ENCODE peak calls at places on chromosome 14, in six cellular contexts. H is PC-9, P is uterus, W is HCT116, Y is BJ, T is Peyer's patch. X is an unnamed sample.

GRCh38 chr14:68779761-68780323 is 13.0 kb downstream of the ZFP36L1 start:
- DNase-seq in W (peak), H (peak), Y (peak), P (peak), T (no peak), X (peak)

GRCh38 chr14:100914597-100915021 is 11.1 kb upstream of the RTL1 start:
- DNase-seq in P (no peak), H (no peak), T (no peak), W (no peak), Y (peak), X (no peak)

GRCh38 chr14:79044894-79045624 is 874.9 kb downstream of the NRXN3 start:
- DNase-seq in P (peak), H (peak), W (no peak), Y (peak), T (no peak), X (peak)

GRCh38 chr14:71308671-71309070 is 401.4 kb downstream of the PCNX1 start:
- DNase-seq in T (no peak), H (no peak), W (no peak), P (no peak), Y (no peak), X (no peak)

GRCh38 chr14:90853116-90853515 is 36.9 kb upstream of the TTC7B start:
- DNase-seq in Y (no peak), T (no peak), P (no peak), H (no peak), W (no peak), X (no peak)

GRCh38 chr14:75252254-75252837 is 26.3 kb upstream of the FOS start:
- DNase-seq in H (peak), P (no peak), T (peak), Y (no peak), W (no peak), X (no peak)

GRCh38 chr14:64758025-64758521 is 53.8 kb downstream of the PLEKHG3 start:
- DNase-seq in H (peak), Y (no peak), P (peak), T (no peak), W (no peak), X (peak)

GRCh38 chr14:102437997-102438922 is 71.3 kb downstream of the ANKRD9 start:
- DNase-seq in W (peak), Y (peak), T (peak), H (peak), P (peak), X (peak)

GRCh38 chr14:22177870-22178269 is 411.2 kb downstream of the DAD1 start:
- DNase-seq in P (no peak), W (no peak), Y (no peak), T (no peak), H (no peak), X (no peak)

GRCh38 chr14:53168786-53169185 is 15.7 kb upstream of the DDHD1 start:
- DNase-seq in W (no peak), Y (no peak), H (no peak), P (no peak), T (no peak), X (no peak)
- H3K4me3 ChIP-seq in W (no peak), Y (no peak), H (no peak), P (no peak), T (no peak), X (no peak)

GRCh38 chr14:95877633-95878032 is 1.0 kb downstream of the TUNAR start:
- DNase-seq in Y (no peak), H (no peak), W (no peak), P (no peak), T (no peak), X (no peak)

GRCh38 chr14:95875831-95876768 is 532 bp upstream of the TUNAR start:
- DNase-seq in H (no peak), W (no peak), Y (no peak), P (no peak), T (no peak), X (no peak)

GRCh38 chr14:95872777-95873176 is 3.9 kb upstream of the TUNAR start:
- DNase-seq in W (no peak), H (no peak), T (no peak), P (no peak), Y (no peak), X (no peak)

GRCh38 chr14:95871531-95871930 is 5.1 kb upstream of the TUNAR start:
- DNase-seq in W (no peak), H (no peak), T (no peak), P (no peak), Y (no peak), X (no peak)

GRCh38 chr14:95876769-95877490 is at the start of gene TUNAR:
- DNase-seq in W (no peak), H (no peak), T (no peak), P (no peak), Y (no peak), X (no peak)
- TF ChIP-seq CTCF in W (no peak), H (no peak), T (no peak), P (no peak), Y (peak), X (peak)

DNA sequence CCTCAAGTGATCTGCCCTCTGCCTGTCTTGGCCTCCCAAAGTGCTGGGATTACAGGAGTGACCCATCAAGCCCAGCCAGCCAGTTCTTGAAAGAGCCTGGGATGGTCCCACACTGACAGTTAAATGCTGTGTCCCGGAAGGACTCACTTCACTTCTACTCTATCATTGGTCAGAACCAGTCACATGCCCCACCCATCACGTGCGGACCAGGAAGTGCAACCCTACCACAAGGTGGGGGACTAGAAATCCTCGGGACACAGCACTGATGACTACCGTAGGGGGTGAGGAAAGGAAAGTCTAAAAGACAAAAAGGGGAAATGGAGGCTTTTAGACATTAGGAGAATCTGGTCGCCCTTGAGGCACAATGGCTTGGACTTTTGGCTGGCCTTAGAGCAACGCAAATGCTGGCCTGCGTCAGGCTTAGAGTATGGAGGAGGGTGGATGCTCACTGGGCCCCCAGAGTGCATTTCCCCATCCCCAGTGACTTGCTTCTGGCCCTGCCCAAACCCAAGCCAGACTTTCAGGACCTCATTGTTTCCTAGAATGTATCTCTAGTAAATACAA is 207.7 kb downstream of the TTC8 start:
- DNase-seq in W (no peak), Y (no peak), P (no peak), T (no peak), H (no peak), X (no peak)
- H3K4me3 ChIP-seq in W (no peak), Y (no peak), P (no peak), T (no peak), H (no peak), X (no peak)

DNA sequence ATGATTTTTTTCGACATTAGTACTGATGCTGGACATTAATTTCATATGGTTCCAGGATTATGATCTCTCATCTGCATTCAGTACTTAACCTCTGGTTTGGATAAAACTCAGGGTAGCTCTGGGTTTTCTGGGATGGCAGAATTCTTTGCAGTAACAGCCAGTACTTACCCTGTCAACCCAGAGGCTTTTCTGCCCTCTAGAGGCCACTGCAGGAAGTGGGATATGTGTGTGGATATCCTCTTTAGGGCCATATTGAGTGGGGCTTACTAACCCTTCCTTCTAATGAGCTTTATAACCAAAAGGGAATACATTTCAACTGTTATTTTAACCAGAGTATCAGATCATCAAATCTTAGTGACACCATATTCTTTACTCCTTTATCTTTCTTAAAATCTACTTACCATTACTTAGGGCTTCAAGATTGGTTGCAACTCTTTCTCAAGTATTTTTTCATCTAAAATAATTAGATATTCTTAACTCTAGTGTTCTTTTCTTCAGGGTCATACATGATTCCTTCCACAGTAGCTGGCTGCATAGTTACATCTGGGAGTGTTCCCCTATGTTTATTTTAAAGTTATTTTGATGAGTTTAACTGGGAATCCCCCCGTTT is 488.0 kb upstream of the STXBP6 start:
- DNase-seq in T (no peak), W (no peak), P (no peak), Y (no peak), H (peak), X (no peak)
- TF ChIP-seq CTCF in T (no peak), W (peak), P (no peak), Y (peak), H (peak), X (peak)

GRCh38 chr14:73467800-73468199 is 9.5 kb upstream of the NUMB start:
- DNase-seq in P (no peak), W (no peak), T (no peak), Y (no peak), H (no peak), X (no peak)

GRCh38 chr14:73463411-73463810 is 5.1 kb upstream of the NUMB start:
- DNase-seq in P (no peak), Y (peak), T (no peak), H (no peak), W (no peak), X (peak)

GRCh38 chr14:73467377-73467776 is 9.0 kb upstream of the NUMB start:
- DNase-seq in T (no peak), H (no peak), W (no peak), P (no peak), Y (no peak), X (no peak)

GRCh38 chr14:73468808-73469386 is 10.6 kb upstream of the NUMB start:
- DNase-seq in Y (no peak), P (no peak), H (no peak), W (no peak), T (no peak), X (no peak)

GRCh38 chr14:73465833-73466532 is 7.6 kb upstream of the NUMB start:
- DNase-seq in P (no peak), H (no peak), T (no peak), W (no peak), Y (no peak), X (no peak)
- H3K4me3 ChIP-seq in P (no peak), H (no peak), T (no peak), W (no peak), Y (no peak), X (no peak)

GRCh38 chr14:35337074-35337556 is 44.9 kb downstream of the PSMA6 start:
- DNase-seq in W (no peak), P (no peak), Y (no peak), H (no peak), T (no peak), X (no peak)
- TF ChIP-seq CTCF in W (no peak), P (no peak), Y (no peak), H (no peak), T (no peak), X (no peak)

DNA sequence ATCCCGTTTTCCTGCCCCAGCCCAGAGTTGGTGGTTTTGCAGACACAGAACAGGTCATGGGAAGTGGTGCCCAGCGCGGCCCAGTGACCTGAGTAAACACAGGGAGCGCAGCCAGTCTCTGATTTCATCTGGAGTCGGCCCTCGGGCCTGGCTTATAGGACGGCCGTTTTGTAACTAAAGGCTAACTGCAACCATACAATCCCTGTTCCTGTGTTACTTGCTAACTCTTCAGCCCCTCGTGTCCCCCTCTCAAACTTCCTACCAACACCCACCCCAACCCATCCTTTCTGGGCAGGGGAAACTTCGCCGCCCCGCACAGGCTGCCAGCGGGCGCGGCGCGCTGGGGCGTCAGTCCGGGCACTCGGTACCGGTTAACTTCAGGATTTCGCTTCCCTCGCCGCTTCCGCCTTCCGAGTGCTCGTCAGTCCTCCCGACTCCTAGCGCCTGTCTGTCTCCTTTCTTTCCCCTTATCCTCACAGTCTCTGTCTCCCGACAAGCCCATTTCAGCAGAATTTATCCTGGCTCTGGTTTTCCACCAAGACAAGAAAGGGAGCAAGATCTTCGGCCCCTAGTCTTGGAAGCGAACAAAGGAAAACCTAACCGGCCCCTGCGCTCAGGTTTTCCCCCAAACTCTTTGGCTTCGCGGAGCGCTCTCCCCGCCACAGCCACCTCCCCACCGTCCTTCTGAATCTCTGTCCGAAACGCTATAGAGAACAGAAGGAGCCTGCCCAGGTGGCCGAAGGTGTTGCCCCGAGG is 2.0 kb downstream of the SIX1 start:
- DNase-seq in W (no peak), H (peak), P (no peak), T (peak), Y (no peak), X (no peak)
- H3K4me3 ChIP-seq in W (no peak), H (peak), P (no peak), T (peak), Y (peak), X (peak)

DNA sequence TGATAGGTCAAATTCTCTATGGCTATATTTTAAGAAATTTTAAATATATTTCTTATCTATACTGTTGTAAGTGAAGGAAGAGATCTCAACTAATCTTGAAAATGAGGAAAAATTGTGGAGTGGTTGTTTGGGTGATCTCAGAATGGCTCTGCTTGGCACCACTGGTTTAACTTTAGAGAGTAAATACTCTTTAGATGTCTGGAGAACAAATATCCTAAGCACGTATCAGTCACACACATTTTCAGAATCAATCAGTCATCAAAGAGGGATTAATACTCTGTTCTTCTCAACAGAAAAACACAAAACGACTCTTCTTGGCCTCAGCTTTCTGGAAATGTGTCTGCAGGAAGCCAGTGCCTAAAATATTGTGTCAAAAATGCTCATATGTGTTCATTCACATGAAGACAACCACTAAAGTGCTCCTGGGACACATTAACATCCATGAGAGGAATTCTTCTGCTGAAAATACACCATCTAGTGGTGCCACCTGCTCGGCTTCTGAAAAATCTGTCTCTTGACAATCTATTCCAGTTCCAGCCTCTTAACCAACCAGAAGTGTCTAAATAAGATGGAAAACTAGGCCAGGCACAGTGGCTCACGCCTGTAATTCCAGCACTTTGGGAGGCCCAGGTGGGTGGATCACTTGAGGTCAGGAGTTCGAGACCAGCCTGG is 81.1 kb upstream of the CCDC198 start:
- DNase-seq in W (no peak), H (no peak), T (no peak), Y (no peak), P (no peak), X (no peak)
- TF ChIP-seq CTCF in W (peak), H (no peak), T (no peak), Y (no peak), P (no peak), X (peak)

GRCh38 chr14:28784262-28785021 is 17.9 kb downstream of the FOXG1 start:
- DNase-seq in Y (no peak), P (no peak), T (no peak), H (no peak), W (no peak), X (no peak)

GRCh38 chr14:28785096-28785952 is 18.7 kb downstream of the FOXG1 start:
- DNase-seq in W (no peak), Y (no peak), H (no peak), P (no peak), T (no peak), X (no peak)

GRCh38 chr14:28779416-28779941 is 12.9 kb downstream of the FOXG1 start:
- DNase-seq in H (no peak), T (no peak), P (no peak), W (no peak), Y (no peak), X (no peak)

GRCh38 chr14:28780843-28781503 is 14.4 kb downstream of the FOXG1 start:
- DNase-seq in H (no peak), Y (no peak), T (no peak), P (no peak), W (no peak), X (no peak)

GRCh38 chr14:28783593-28784143 is 17.1 kb downstream of the FOXG1 start:
- DNase-seq in W (no peak), Y (no peak), P (no peak), H (no peak), T (no peak), X (no peak)
- H3K4me3 ChIP-seq in W (no peak), Y (no peak), P (no peak), H (no peak), T (no peak), X (no peak)

X was measured in kidney epithelial cell.